ENCODE peak calls at places on chromosomes 16 and 17, in nine cellular contexts. V, C, O, Q, A, R, G, H and B are unnamed samples.
A peak's percentile ranks its signal among the peaks of the same experiment; 100 is the strongest.

GRCh38 chr16:69796285-69797118 is 34.4 kb downstream of the WWP2 start:
- DNase-seq in Q (peak; percentile 17), R (no peak), A (peak; percentile 85), G (peak; percentile 45), V (peak; percentile 41), H (peak; percentile 25), O (peak; percentile 87), C (peak; percentile 66), B (peak; percentile 53)

GRCh38 chr17:66175892-66176291 is 16.0 kb downstream of the CEP112 start:
- DNase-seq in C (no peak), A (no peak), G (no peak), Q (no peak), R (no peak), O (no peak), V (no peak), H (no peak), B (no peak)

GRCh38 chr16:2752850-2753522 is 548 bp downstream of the SRRM2 start:
- DNase-seq in Q (no peak), G (peak; percentile 90), O (peak; percentile 81), A (peak; percentile 82), C (peak; percentile 91), V (peak; percentile 70), R (peak; percentile 84), H (peak; percentile 87), B (peak; percentile 93)

GRCh38 chr17:16470302-16470701 is 21.7 kb downstream of the LRRC75A start:
- DNase-seq in A (no peak), V (no peak), O (peak; percentile 41), Q (no peak), H (no peak), G (peak; percentile 36), R (no peak), C (no peak), B (no peak)

GRCh38 chr17:63698886-63699637 is 863 bp downstream of the LIMD2 start:
- DNase-seq in V (peak; percentile 92), O (peak; percentile 55), A (peak; percentile 48), Q (peak; percentile 94), R (peak; percentile 79), G (peak; percentile 36), C (no peak), H (peak; percentile 75), B (peak; percentile 79)

GRCh38 chr17:77728871-77729270 is 229.6 kb upstream of the TNRC6C start:
- DNase-seq in C (no peak), A (no peak), R (no peak), H (no peak), O (no peak), Q (no peak), V (no peak), G (no peak), B (peak; percentile 21)

GRCh38 chr17:6471531-6472465 is 27.5 kb downstream of the PIMREG start:
- DNase-seq in R (no peak), G (no peak), H (no peak), O (peak; percentile 67), V (no peak), A (peak; percentile 82), Q (no peak), C (peak; percentile 26), B (peak; percentile 70)

GRCh38 chr17:72634621-72635020 is 457.9 kb downstream of the SLC39A11 start:
- DNase-seq in G (no peak), V (peak; percentile 18), O (no peak), Q (no peak), C (no peak), H (peak; percentile 65), A (no peak), R (no peak), B (no peak)

GRCh38 chr16:2912330-2913199 is 834 bp downstream of the FLYWCH1 start:
- DNase-seq in G (peak; percentile 32), A (peak; percentile 75), H (peak; percentile 51), Q (no peak), C (peak; percentile 59), V (peak; percentile 42), O (peak; percentile 62), R (peak; percentile 45), B (peak; percentile 64)

GRCh38 chr17:82228278-82228841 is 482 bp upstream of the SLC16A3 start:
- DNase-seq in Q (peak; percentile 59), R (no peak), V (peak; percentile 73), A (no peak), O (peak; percentile 36), G (peak; percentile 28), C (no peak), H (peak; percentile 80), B (no peak)

GRCh38 chr17:77228224-77229215 is 87.8 kb downstream of the SEC14L1 start:
- DNase-seq in Q (no peak), A (no peak), V (no peak), H (no peak), O (no peak), R (no peak), G (no peak), C (no peak), B (no peak)

GRCh38 chr16:26019885-26020284 is 328.1 kb downstream of the HS3ST4 start:
- DNase-seq in C (no peak), G (no peak), V (no peak), A (no peak), R (no peak), H (no peak), O (no peak), Q (no peak), B (no peak)

GRCh38 chr17:13114601-13115024 is 96.8 kb upstream of the ELAC2 start:
- DNase-seq in R (peak; percentile 69), H (no peak), Q (no peak), G (peak; percentile 45), V (peak; percentile 25), O (no peak), A (peak; percentile 39), C (peak; percentile 32), B (peak; percentile 85)

GRCh38 chr17:43608313-43608712 is 53.4 kb downstream of the MEOX1 start:
- DNase-seq in C (no peak), R (no peak), V (peak; percentile 88), H (no peak), G (no peak), O (peak; percentile 66), A (peak; percentile 26), Q (no peak), B (no peak)

GRCh38 chr16:46658925-46659324 is 30.1 kb downstream of the VPS35 start:
- DNase-seq in C (no peak), O (no peak), Q (no peak), R (no peak), G (no peak), V (peak; percentile 47), A (no peak), H (peak; percentile 12), B (no peak)

GRCh38 chr17:61352771-61353170 is 46.9 kb upstream of the TBX2 start:
- DNase-seq in O (no peak), V (no peak), R (no peak), C (no peak), Q (no peak), G (no peak), H (no peak), A (no peak), B (no peak)

GRCh38 chr16:11056090-11056988 is 112.0 kb downstream of the CLEC16A start:
- DNase-seq in R (no peak), C (no peak), O (no peak), H (no peak), A (peak; percentile 43), G (no peak), Q (no peak), V (no peak), B (no peak)

GRCh38 chr17:3740611-3741073 is 16.9 kb downstream of the HASPIN start:
- DNase-seq in Q (peak; percentile 50), R (no peak), G (no peak), O (no peak), C (no peak), H (peak; percentile 28), V (peak; percentile 61), A (no peak), B (no peak)

GRCh38 chr17:8785547-8786412 is 13.4 kb downstream of the MFSD6L start:
- DNase-seq in G (peak; percentile 71), C (peak; percentile 60), Q (peak; percentile 63), R (peak; percentile 91), V (peak; percentile 83), A (peak; percentile 76), H (peak; percentile 79), O (peak; percentile 78), B (peak; percentile 92)

GRCh38 chr17:9370464-9370863 is 205.2 kb downstream of the STX8 start:
- DNase-seq in C (no peak), H (no peak), V (no peak), G (no peak), R (no peak), A (peak; percentile 63), Q (no peak), O (no peak), B (no peak)

GRCh38 chr17:68328676-68329075 is 37.4 kb downstream of the ARSG start:
- DNase-seq in V (no peak), Q (no peak), C (no peak), O (no peak), A (no peak), R (no peak), G (no peak), H (no peak), B (no peak)

GRCh38 chr17:75919611-75920010 is 14.9 kb upstream of the MRPL38 start:
- DNase-seq in A (no peak), V (no peak), R (no peak), G (no peak), H (no peak), O (no peak), Q (no peak), C (no peak), B (no peak)

GRCh38 chr17:71163121-71163812 is 957.6 kb upstream of the SOX9 start:
- DNase-seq in G (peak; percentile 90), R (no peak), O (no peak), Q (no peak), C (no peak), H (no peak), V (no peak), A (peak; percentile 51), B (no peak)

GRCh38 chr16:15613676-15614075 is 29.3 kb downstream of the MARF1 start:
- DNase-seq in O (no peak), R (no peak), A (no peak), Q (no peak), V (no peak), H (no peak), G (no peak), C (no peak), B (no peak)

GRCh38 chr17:66807182-66807581 is 27.7 kb upstream of the CACNG5 start:
- DNase-seq in O (peak; percentile 28), Q (no peak), G (peak; percentile 85), A (no peak), V (no peak), R (no peak), C (no peak), H (no peak), B (no peak)

GRCh38 chr16:88803264-88803987 is at the start of gene CDT1:
- DNase-seq in G (peak; percentile 89), R (peak; percentile 83), A (peak; percentile 77), C (peak; percentile 97), V (peak; percentile 82), Q (peak; percentile 81), H (peak; percentile 85), O (peak; percentile 82), B (peak; percentile 94)